ENCODE peak calls at places on chromosomes 4 and X, in four cellular contexts. T, B, H and G are unnamed samples.

GRCh38 chr4:9771069-9771468 is 10.4 kb upstream of the DRD5 start:
- DNase-seq in B (no peak), T (no peak), H (no peak), G (no peak)

GRCh38 chrX:24153796-24154189 is 4.3 kb downstream of the ZFX start:
- DNase-seq in T (no peak), B (no peak), H (no peak), G (peak; percentile 47)

GRCh38 chrX:150944233-150944632 is 38.9 kb upstream of the HMGB3 start:
- DNase-seq in B (no peak), H (no peak), T (no peak), G (no peak)

GRCh38 chrX:21412029-21412428 is 37.8 kb downstream of the CNKSR2 start:
- DNase-seq in T (no peak), H (no peak), B (no peak), G (no peak)

GRCh38 chr4:100306018-100306417 is 115.8 kb upstream of the DDIT4L start:
- DNase-seq in T (no peak), H (no peak), B (no peak), G (no peak)

GRCh38 chr4:7960790-7961655 is 21.4 kb upstream of the AFAP1 start:
- DNase-seq in T (peak; percentile 89), B (no peak), H (peak; percentile 69), G (peak; percentile 40)

GRCh38 chrX:31508338-31508737 is 436.5 kb upstream of the FTHL17 start:
- DNase-seq in H (no peak), B (no peak), T (peak; percentile 14), G (peak; percentile 16)

GRCh38 chrX:19017271-19017670 is 33.4 kb upstream of the PHKA2 start:
- DNase-seq in T (peak; percentile 17), B (no peak), H (no peak), G (peak; percentile 16)

GRCh38 chrX:53494427-53494826 is 60.3 kb upstream of the HSD17B10 start:
- DNase-seq in T (no peak), B (no peak), H (no peak), G (no peak)

GRCh38 chr4:159103406-159104131 is 690 bp downstream of the RAPGEF2 start:
- DNase-seq in T (peak; percentile 53), B (no peak), H (peak; percentile 32), G (peak; percentile 59)

GRCh38 chr4:48546336-48546735 is 56.3 kb downstream of the ZAR1 start:
- DNase-seq in B (peak; percentile 12), H (peak; percentile 10), T (no peak), G (peak; percentile 66)

GRCh38 chrX:132909643-132910042 is 48.8 kb downstream of the HS6ST2 start:
- DNase-seq in T (no peak), B (no peak), H (no peak), G (no peak)

GRCh38 chr4:56870927-56871326 is 36.8 kb upstream of the REST start:
- DNase-seq in H (no peak), B (no peak), T (no peak), G (no peak)

GRCh38 chr4:8690811-8691775 is 98.5 kb downstream of the CPZ start:
- DNase-seq in T (no peak), H (no peak), B (no peak), G (no peak)

GRCh38 chrX:71454222-71454621 is 78.7 kb upstream of the OGT start:
- DNase-seq in H (no peak), B (no peak), T (no peak), G (no peak)

GRCh38 chrX:109635151-109635550 is 10.2 kb upstream of the KCNE5 start:
- DNase-seq in H (no peak), B (no peak), T (no peak), G (peak; percentile 41)

GRCh38 chr4:38069271-38069760 is 109.1 kb downstream of the PTTG2 start:
- DNase-seq in T (peak; percentile 73), H (no peak), B (no peak), G (peak; percentile 74)

GRCh38 chrX:110310000-110310790 is 7.7 kb downstream of the AMMECR1 start:
- DNase-seq in B (no peak), T (no peak), H (no peak), G (peak; percentile 2)

GRCh38 chrX:140510306-140510676 is 5.4 kb upstream of the SOX3 start:
- DNase-seq in T (no peak), B (no peak), H (no peak), G (no peak)

GRCh38 chrX:103197721-103198306 is 17.1 kb upstream of the BEX4 start:
- DNase-seq in B (no peak), H (no peak), T (peak; percentile 20), G (no peak)

GRCh38 chrX:44317196-44317595 is 26.3 kb downstream of the EFHC2 start:
- DNase-seq in B (no peak), H (no peak), T (no peak), G (no peak)

GRCh38 chrX:44570524-44570923 is 27.9 kb upstream of the FUNDC1 start:
- DNase-seq in B (no peak), H (no peak), T (no peak), G (peak; percentile 13)

GRCh38 chr4:24748758-24749350 is 46.5 kb upstream of the SOD3 start:
- DNase-seq in B (no peak), H (no peak), T (no peak), G (no peak)

GRCh38 chrX:30821116-30821515 is 67.9 kb downstream of the TAB3 start:
- DNase-seq in B (no peak), T (no peak), H (no peak), G (no peak)

GRCh38 chr4:92506933-92507332 is 203.2 kb downstream of the GRID2 start:
- DNase-seq in T (no peak), B (no peak), H (no peak), G (no peak)

GRCh38 chr4:147461161-147461560 is 19.7 kb upstream of the EDNRA start:
- DNase-seq in H (no peak), B (no peak), T (no peak), G (no peak)

GRCh38 chrX:47244676-47245075 is 11.9 kb downstream of the USP11 start:
- DNase-seq in T (no peak), H (no peak), B (no peak), G (no peak)

GRCh38 chrX:102712967-102713677 is 874 bp downstream of the GPRASP2 start:
- DNase-seq in T (peak; percentile 29), H (no peak), B (no peak), G (peak; percentile 63)

GRCh38 chrX:10615931-10616780 is 4.2 kb downstream of the MID1 start:
- DNase-seq in H (no peak), T (no peak), B (no peak), G (peak; percentile 83)

GRCh38 chr4:30386266-30386895 is 333.8 kb upstream of the PCDH7 start:
- DNase-seq in T (no peak), H (no peak), B (no peak), G (no peak)

GRCh38 chr4:87920478-87920877 is 55.0 kb upstream of the SPP1 start:
- DNase-seq in H (no peak), T (no peak), B (no peak), G (no peak)

GRCh38 chrX:111519215-111519614 is 7.8 kb downstream of the SERTM2 start:
- DNase-seq in B (no peak), H (no peak), T (no peak), G (no peak)

GRCh38 chr4:24032371-24032989 is 142.6 kb upstream of the PPARGC1A start:
- DNase-seq in B (no peak), T (no peak), H (no peak), G (peak; percentile 2)

GRCh38 chr4:150540959-150541360 is 41.0 kb upstream of the MAB21L2 start:
- DNase-seq in H (no peak), T (no peak), B (no peak), G (no peak)

GRCh38 chrX:9324676-9325075 is 140.2 kb upstream of the TBL1X start:
- DNase-seq in B (no peak), T (no peak), H (no peak), G (no peak)

GRCh38 chr4:153205757-153206156 is 1.5 kb downstream of the TRIM2 start:
- DNase-seq in B (peak; percentile 92), T (no peak), H (no peak), G (no peak)

GRCh38 chr4:14641871-14642270 is 360.4 kb upstream of the CPEB2 start:
- DNase-seq in H (no peak), B (no peak), T (no peak), G (no peak)

GRCh38 chr4:89021062-89021461 is 35.9 kb downstream of the FAM13A start:
- DNase-seq in T (no peak), H (no peak), B (no peak), G (no peak)